ENCODE peak calls at places on chromosome 16, in six cellular contexts. One of them, this sample, is unnamed.

GRCh38 chr16:82181456-82182185 is 11.6 kb upstream of the MPHOSPH6 start:
- DNase-seq in CD8-positive, alpha-beta T cell: no peak
- DNase-seq in activated CD8-positive, alpha-beta T cell treated with anti-CD3 and anti-CD28 coated beads for 36 hours: no peak
- DNase-seq in psoas muscle: no peak
- DNase-seq in CD4-positive, alpha-beta T cell: no peak
- DNase-seq in A549: no peak
- DNase-seq in this sample: no peak

GRCh38 chr16:47037396-47037745 is 63.9 kb upstream of the DNAJA2 start:
- DNase-seq in CD8-positive, alpha-beta T cell: peak; percentile 27
- DNase-seq in activated CD8-positive, alpha-beta T cell treated with anti-CD3 and anti-CD28 coated beads for 36 hours: peak; percentile 60
- DNase-seq in psoas muscle: no peak
- DNase-seq in CD4-positive, alpha-beta T cell: no peak
- DNase-seq in A549: peak; percentile 62
- DNase-seq in this sample: no peak

GRCh38 chr16:82232806-82233205 is 62.8 kb upstream of the MPHOSPH6 start:
- DNase-seq in CD8-positive, alpha-beta T cell: no peak
- DNase-seq in activated CD8-positive, alpha-beta T cell treated with anti-CD3 and anti-CD28 coated beads for 36 hours: no peak
- DNase-seq in psoas muscle: no peak
- DNase-seq in CD4-positive, alpha-beta T cell: no peak
- DNase-seq in A549: no peak
- DNase-seq in this sample: no peak

GRCh38 chr16:6709736-6710135 is 622.9 kb upstream of the RBFOX1 start:
- DNase-seq in CD8-positive, alpha-beta T cell: no peak
- DNase-seq in activated CD8-positive, alpha-beta T cell treated with anti-CD3 and anti-CD28 coated beads for 36 hours: no peak
- DNase-seq in psoas muscle: no peak
- DNase-seq in CD4-positive, alpha-beta T cell: no peak
- DNase-seq in A549: no peak
- DNase-seq in this sample: no peak

GRCh38 chr16:80300876-80301275 is 239.9 kb upstream of the DYNLRB2 start:
- DNase-seq in CD8-positive, alpha-beta T cell: no peak
- DNase-seq in activated CD8-positive, alpha-beta T cell treated with anti-CD3 and anti-CD28 coated beads for 36 hours: no peak
- DNase-seq in psoas muscle: no peak
- DNase-seq in CD4-positive, alpha-beta T cell: no peak
- DNase-seq in A549: no peak
- DNase-seq in this sample: no peak

GRCh38 chr16:19781196-19781595 is 63.1 kb downstream of the IQCK start:
- DNase-seq in CD8-positive, alpha-beta T cell: no peak
- DNase-seq in activated CD8-positive, alpha-beta T cell treated with anti-CD3 and anti-CD28 coated beads for 36 hours: no peak
- DNase-seq in psoas muscle: no peak
- DNase-seq in CD4-positive, alpha-beta T cell: no peak
- DNase-seq in A549: no peak
- DNase-seq in this sample: no peak

GRCh38 chr16:14428043-14428442 is 202.0 kb downstream of the PARN start:
- DNase-seq in CD8-positive, alpha-beta T cell: no peak
- DNase-seq in activated CD8-positive, alpha-beta T cell treated with anti-CD3 and anti-CD28 coated beads for 36 hours: no peak
- DNase-seq in psoas muscle: no peak
- DNase-seq in CD4-positive, alpha-beta T cell: no peak
- DNase-seq in A549: no peak
- DNase-seq in this sample: no peak

GRCh38 chr16:25413962-25414361 is 156.3 kb upstream of the ZKSCAN2 start:
- DNase-seq in CD8-positive, alpha-beta T cell: no peak
- DNase-seq in activated CD8-positive, alpha-beta T cell treated with anti-CD3 and anti-CD28 coated beads for 36 hours: no peak
- DNase-seq in psoas muscle: no peak
- DNase-seq in CD4-positive, alpha-beta T cell: no peak
- DNase-seq in A549: no peak
- DNase-seq in this sample: no peak

GRCh38 chr16:85158702-85159225 is 46.5 kb upstream of the CIBAR2 start:
- DNase-seq in CD8-positive, alpha-beta T cell: no peak
- DNase-seq in activated CD8-positive, alpha-beta T cell treated with anti-CD3 and anti-CD28 coated beads for 36 hours: no peak
- DNase-seq in psoas muscle: no peak
- DNase-seq in CD4-positive, alpha-beta T cell: no peak
- DNase-seq in A549: no peak
- DNase-seq in this sample: no peak

GRCh38 chr16:48271728-48272127 is 24.4 kb upstream of the ABCC11 start:
- DNase-seq in CD8-positive, alpha-beta T cell: no peak
- DNase-seq in activated CD8-positive, alpha-beta T cell treated with anti-CD3 and anti-CD28 coated beads for 36 hours: no peak
- DNase-seq in psoas muscle: no peak
- DNase-seq in CD4-positive, alpha-beta T cell: no peak
- DNase-seq in A549: no peak
- DNase-seq in this sample: no peak

GRCh38 chr16:2147981-2148671 is at the start of gene RAB26:
- DNase-seq in CD8-positive, alpha-beta T cell: peak; percentile 50
- DNase-seq in activated CD8-positive, alpha-beta T cell treated with anti-CD3 and anti-CD28 coated beads for 36 hours: peak; percentile 42
- DNase-seq in psoas muscle: peak; percentile 85
- DNase-seq in CD4-positive, alpha-beta T cell: peak; percentile 55
- DNase-seq in A549: peak; percentile 85
- DNase-seq in this sample: peak; percentile 53

GRCh38 chr16:23486480-23486879 is 23.8 kb downstream of the GGA2 start:
- DNase-seq in CD8-positive, alpha-beta T cell: no peak
- DNase-seq in activated CD8-positive, alpha-beta T cell treated with anti-CD3 and anti-CD28 coated beads for 36 hours: no peak
- DNase-seq in psoas muscle: no peak
- DNase-seq in CD4-positive, alpha-beta T cell: no peak
- DNase-seq in A549: no peak
- DNase-seq in this sample: no peak

GRCh38 chr16:69917739-69918138 is 33.4 kb upstream of the CLEC18A start:
- DNase-seq in CD8-positive, alpha-beta T cell: no peak
- DNase-seq in activated CD8-positive, alpha-beta T cell treated with anti-CD3 and anti-CD28 coated beads for 36 hours: no peak
- DNase-seq in psoas muscle: peak; percentile 63
- DNase-seq in CD4-positive, alpha-beta T cell: no peak
- DNase-seq in A549: peak; percentile 71
- DNase-seq in this sample: no peak

GRCh38 chr16:75064403-75065148 is 52.0 kb downstream of the LDHD start:
- DNase-seq in CD8-positive, alpha-beta T cell: no peak
- DNase-seq in activated CD8-positive, alpha-beta T cell treated with anti-CD3 and anti-CD28 coated beads for 36 hours: peak; percentile 56
- DNase-seq in psoas muscle: no peak
- DNase-seq in CD4-positive, alpha-beta T cell: no peak
- DNase-seq in A549: no peak
- DNase-seq in this sample: no peak

GRCh38 chr16:21628772-21629171 is 23.6 kb downstream of the IGSF6 start:
- DNase-seq in CD8-positive, alpha-beta T cell: no peak
- DNase-seq in activated CD8-positive, alpha-beta T cell treated with anti-CD3 and anti-CD28 coated beads for 36 hours: no peak
- DNase-seq in psoas muscle: no peak
- DNase-seq in CD4-positive, alpha-beta T cell: no peak
- DNase-seq in A549: no peak
- DNase-seq in this sample: no peak

GRCh38 chr16:2804728-2805127 is 6.5 kb downstream of the PRSS41 start:
- DNase-seq in CD8-positive, alpha-beta T cell: no peak
- DNase-seq in activated CD8-positive, alpha-beta T cell treated with anti-CD3 and anti-CD28 coated beads for 36 hours: no peak
- DNase-seq in psoas muscle: no peak
- DNase-seq in CD4-positive, alpha-beta T cell: no peak
- DNase-seq in A549: no peak
- DNase-seq in this sample: no peak

GRCh38 chr16:56910654-56911539 is 21.0 kb upstream of the HERPUD1 start:
- DNase-seq in CD8-positive, alpha-beta T cell: no peak
- DNase-seq in activated CD8-positive, alpha-beta T cell treated with anti-CD3 and anti-CD28 coated beads for 36 hours: peak; percentile 37
- DNase-seq in psoas muscle: no peak
- DNase-seq in CD4-positive, alpha-beta T cell: no peak
- DNase-seq in A549: no peak
- DNase-seq in this sample: no peak

GRCh38 chr16:48608871-48609452 is 1.0 kb downstream of the N4BP1 start:
- DNase-seq in CD8-positive, alpha-beta T cell: no peak
- DNase-seq in activated CD8-positive, alpha-beta T cell treated with anti-CD3 and anti-CD28 coated beads for 36 hours: peak; percentile 36
- DNase-seq in psoas muscle: no peak
- DNase-seq in CD4-positive, alpha-beta T cell: no peak
- DNase-seq in A549: no peak
- DNase-seq in this sample: no peak

GRCh38 chr16:31143036-31143888 is 6.6 kb downstream of the PRSS36 start:
- DNase-seq in CD8-positive, alpha-beta T cell: no peak
- DNase-seq in activated CD8-positive, alpha-beta T cell treated with anti-CD3 and anti-CD28 coated beads for 36 hours: no peak
- DNase-seq in psoas muscle: no peak
- DNase-seq in CD4-positive, alpha-beta T cell: no peak
- DNase-seq in A549: no peak
- DNase-seq in this sample: no peak
- TF ChIP-seq CTCF in CD8-positive, alpha-beta T cell: no peak
- TF ChIP-seq CTCF in activated CD8-positive, alpha-beta T cell treated with anti-CD3 and anti-CD28 coated beads for 36 hours: no peak
- TF ChIP-seq CTCF in psoas muscle: no peak
- TF ChIP-seq CTCF in CD4-positive, alpha-beta T cell: no peak
- TF ChIP-seq CTCF in A549: no peak
- TF ChIP-seq CTCF in this sample: no peak

DNA sequence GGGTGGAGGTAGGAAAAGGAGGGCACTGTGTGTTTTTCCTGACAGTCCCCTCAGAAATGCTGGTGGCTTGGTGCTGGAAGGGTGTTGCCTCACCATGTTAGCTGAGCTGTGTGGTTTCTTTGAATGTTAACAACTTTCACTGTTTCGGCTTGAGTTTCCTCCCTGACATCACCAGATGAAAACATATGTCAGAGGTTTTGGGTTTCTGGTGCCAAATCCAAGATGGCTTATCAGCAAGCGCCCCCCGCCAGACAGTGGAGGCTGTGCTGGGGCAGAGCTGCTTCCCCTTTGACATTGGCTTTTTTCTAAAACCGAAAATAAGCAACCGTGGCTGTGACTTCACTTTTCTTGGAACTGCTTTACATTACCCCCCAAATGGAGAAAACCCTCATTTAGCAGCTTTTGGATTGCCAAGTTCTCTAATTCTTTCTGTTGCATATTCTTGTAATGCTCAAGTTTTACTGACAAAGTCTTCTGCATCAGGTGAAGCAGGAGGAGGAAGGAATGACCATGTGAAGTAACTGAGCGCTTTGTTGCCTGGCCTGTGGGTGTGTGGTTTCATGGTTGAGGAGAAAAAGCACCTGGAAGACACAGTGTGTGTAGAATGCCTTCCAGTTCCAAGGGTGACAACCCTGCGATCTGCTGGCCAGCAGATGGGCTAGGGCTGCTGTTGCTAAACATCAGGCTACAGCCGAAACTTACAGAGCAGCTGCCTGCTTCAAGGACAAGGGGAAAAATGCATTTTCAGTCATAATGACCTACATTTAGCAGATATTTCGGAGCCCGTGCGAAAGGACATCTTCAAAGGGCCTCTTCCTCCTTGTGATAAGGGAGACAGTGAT is 9.7 kb downstream of the RMI2 start:
- DNase-seq in CD8-positive, alpha-beta T cell: peak; percentile 91
- DNase-seq in activated CD8-positive, alpha-beta T cell treated with anti-CD3 and anti-CD28 coated beads for 36 hours: peak; percentile 95
- DNase-seq in psoas muscle: no peak
- DNase-seq in CD4-positive, alpha-beta T cell: peak; percentile 65
- DNase-seq in A549: no peak
- DNase-seq in this sample: peak; percentile 48
- TF ChIP-seq CTCF in CD8-positive, alpha-beta T cell: no peak
- TF ChIP-seq CTCF in activated CD8-positive, alpha-beta T cell treated with anti-CD3 and anti-CD28 coated beads for 36 hours: no peak
- TF ChIP-seq CTCF in psoas muscle: no peak
- TF ChIP-seq CTCF in CD4-positive, alpha-beta T cell: no peak
- TF ChIP-seq CTCF in A549: no peak
- TF ChIP-seq CTCF in this sample: no peak

GRCh38 chr16:88491560-88492310 is 38.7 kb downstream of the ZFPM1 start:
- DNase-seq in CD8-positive, alpha-beta T cell: no peak
- DNase-seq in activated CD8-positive, alpha-beta T cell treated with anti-CD3 and anti-CD28 coated beads for 36 hours: no peak
- DNase-seq in psoas muscle: no peak
- DNase-seq in CD4-positive, alpha-beta T cell: no peak
- DNase-seq in A549: no peak
- DNase-seq in this sample: no peak

GRCh38 chr16:88497561-88498420 is 44.7 kb downstream of the ZFPM1 start:
- DNase-seq in CD8-positive, alpha-beta T cell: no peak
- DNase-seq in activated CD8-positive, alpha-beta T cell treated with anti-CD3 and anti-CD28 coated beads for 36 hours: no peak
- DNase-seq in psoas muscle: no peak
- DNase-seq in CD4-positive, alpha-beta T cell: no peak
- DNase-seq in A549: no peak
- DNase-seq in this sample: no peak

GRCh38 chr16:88495268-88495772 is 42.2 kb downstream of the ZFPM1 start:
- DNase-seq in CD8-positive, alpha-beta T cell: no peak
- DNase-seq in activated CD8-positive, alpha-beta T cell treated with anti-CD3 and anti-CD28 coated beads for 36 hours: no peak
- DNase-seq in psoas muscle: no peak
- DNase-seq in CD4-positive, alpha-beta T cell: no peak
- DNase-seq in A549: no peak
- DNase-seq in this sample: no peak

GRCh38 chr16:88493879-88494278 is 40.8 kb downstream of the ZFPM1 start:
- DNase-seq in CD8-positive, alpha-beta T cell: no peak
- DNase-seq in activated CD8-positive, alpha-beta T cell treated with anti-CD3 and anti-CD28 coated beads for 36 hours: no peak
- DNase-seq in psoas muscle: no peak
- DNase-seq in CD4-positive, alpha-beta T cell: no peak
- DNase-seq in A549: no peak
- DNase-seq in this sample: no peak

DNA sequence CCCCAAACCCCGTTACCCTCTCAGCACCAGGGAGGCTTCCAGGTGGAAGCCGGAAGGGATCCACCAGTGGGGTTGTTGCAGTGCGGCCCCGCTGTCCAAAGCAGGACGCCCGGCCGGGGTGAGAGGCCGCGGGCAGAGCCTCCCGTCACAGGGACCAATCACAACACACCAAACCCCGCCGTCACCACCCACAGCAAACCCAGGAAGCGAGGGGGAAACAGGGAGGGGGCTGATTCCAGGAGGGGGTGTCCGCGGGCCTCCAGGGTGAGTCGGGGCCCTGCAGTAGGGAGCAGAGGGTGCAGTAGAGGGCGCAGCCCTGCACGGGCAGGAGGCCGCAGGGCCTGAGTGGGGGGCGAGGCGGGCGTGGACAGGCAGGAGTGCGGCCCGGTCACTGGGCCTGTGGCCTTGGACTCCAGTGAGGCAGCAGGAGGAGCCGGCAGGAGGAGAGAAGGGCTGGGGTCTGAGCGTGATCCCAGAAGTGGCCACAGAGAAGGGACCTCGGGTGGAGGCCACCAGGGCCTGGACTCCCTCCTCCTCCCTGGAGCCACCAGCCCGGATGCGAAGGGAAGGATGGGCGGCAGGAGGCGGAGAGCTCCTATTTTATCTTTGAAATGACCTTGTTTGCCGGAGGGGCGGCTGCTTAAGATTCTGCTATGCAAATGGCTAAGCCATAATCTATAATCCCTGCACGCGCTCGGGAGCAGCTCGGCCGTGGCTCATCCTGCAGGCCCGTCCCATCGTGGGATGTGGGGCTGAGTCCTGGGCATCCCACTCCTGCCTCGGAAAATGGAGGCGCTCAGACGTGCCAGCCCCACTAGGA is 41.5 kb downstream of the ZFPM1 start:
- DNase-seq in CD8-positive, alpha-beta T cell: no peak
- DNase-seq in activated CD8-positive, alpha-beta T cell treated with anti-CD3 and anti-CD28 coated beads for 36 hours: no peak
- DNase-seq in psoas muscle: no peak
- DNase-seq in CD4-positive, alpha-beta T cell: no peak
- DNase-seq in A549: no peak
- DNase-seq in this sample: no peak
- TF ChIP-seq CTCF in CD8-positive, alpha-beta T cell: no peak
- TF ChIP-seq CTCF in activated CD8-positive, alpha-beta T cell treated with anti-CD3 and anti-CD28 coated beads for 36 hours: no peak
- TF ChIP-seq CTCF in psoas muscle: no peak
- TF ChIP-seq CTCF in CD4-positive, alpha-beta T cell: no peak
- TF ChIP-seq CTCF in A549: no peak
- TF ChIP-seq CTCF in this sample: no peak

DNA sequence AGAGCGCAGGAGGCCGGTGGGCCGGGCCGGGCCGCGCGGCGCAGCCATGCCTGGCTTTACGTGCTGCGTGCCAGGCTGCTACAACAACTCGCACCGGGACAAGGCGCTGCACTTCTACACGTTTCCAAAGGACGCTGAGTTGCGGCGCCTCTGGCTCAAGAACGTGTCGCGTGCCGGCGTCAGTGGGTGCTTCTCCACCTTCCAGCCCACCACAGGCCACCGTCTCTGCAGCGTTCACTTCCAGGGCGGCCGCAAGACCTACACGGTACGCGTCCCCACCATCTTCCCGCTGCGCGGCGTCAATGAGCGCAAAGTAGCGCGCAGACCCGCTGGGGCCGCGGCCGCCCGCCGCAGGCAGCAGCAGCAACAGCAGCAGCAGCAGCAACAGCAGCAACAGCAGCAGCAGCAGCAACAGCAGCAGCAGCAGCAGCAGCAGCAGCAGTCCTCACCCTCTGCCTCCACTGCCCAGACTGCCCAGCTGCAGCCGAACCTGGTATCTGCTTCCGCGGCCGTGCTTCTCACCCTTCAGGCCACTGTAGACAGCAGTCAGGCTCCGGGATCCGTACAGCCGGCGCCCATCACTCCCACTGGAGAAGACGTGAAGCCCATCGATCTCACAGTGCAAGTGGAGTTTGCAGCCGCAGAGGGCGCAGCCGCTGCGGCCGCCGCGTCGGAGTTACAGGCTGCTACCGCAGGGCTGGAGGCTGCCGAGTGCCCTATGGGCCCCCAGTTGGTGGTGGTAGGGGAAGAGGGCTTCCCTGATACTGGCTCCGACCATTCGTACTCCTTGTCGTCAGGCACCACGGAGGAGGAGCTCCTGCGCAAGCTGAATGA is 606 bp downstream of the THAP11 start:
- DNase-seq in CD8-positive, alpha-beta T cell: peak; percentile 76
- DNase-seq in activated CD8-positive, alpha-beta T cell treated with anti-CD3 and anti-CD28 coated beads for 36 hours: peak; percentile 74
- DNase-seq in psoas muscle: peak; percentile 61
- DNase-seq in CD4-positive, alpha-beta T cell: peak; percentile 60
- DNase-seq in A549: no peak
- DNase-seq in this sample: peak; percentile 44
- TF ChIP-seq CTCF in CD8-positive, alpha-beta T cell: no peak
- TF ChIP-seq CTCF in activated CD8-positive, alpha-beta T cell treated with anti-CD3 and anti-CD28 coated beads for 36 hours: no peak
- TF ChIP-seq CTCF in psoas muscle: peak; percentile 12
- TF ChIP-seq CTCF in CD4-positive, alpha-beta T cell: peak; percentile 29
- TF ChIP-seq CTCF in A549: no peak
- TF ChIP-seq CTCF in this sample: no peak